ENCODE peak calls at places on chromosomes 7 and 10, in seven cellular contexts. P, T, C, J, Z, L and N are unnamed samples.

GRCh38 chr10:70544431-70545340 is 57.9 kb downstream of the PRF1 start:
- DNase-seq in C (no peak), T (no peak), P (no peak), L (no peak), Z (no peak), J (no peak), N (no peak)

GRCh38 chr10:29415876-29416275 is 127.0 kb downstream of the LYZL1 start:
- DNase-seq in L (no peak), J (no peak), Z (no peak), T (no peak), C (no peak), P (no peak), N (no peak)

GRCh38 chr10:50807851-50808776 is 68.4 kb downstream of the ASAH2B start:
- DNase-seq in P (no peak), C (no peak), L (no peak), Z (peak; percentile 9), J (no peak), T (no peak), N (peak; percentile 86)

GRCh38 chr10:70853031-70853430 is 35.3 kb downstream of the PCBD1 start:
- DNase-seq in J (no peak), T (no peak), P (no peak), Z (no peak), C (no peak), L (no peak), N (no peak)

GRCh38 chr10:14050598-14050997 is 280.1 kb downstream of the FRMD4A start:
- DNase-seq in Z (no peak), P (no peak), J (no peak), C (no peak), T (no peak), L (no peak), N (no peak)

GRCh38 chr10:77524300-77524711 is 113.3 kb downstream of the KCNMA1 start:
- DNase-seq in C (no peak), Z (peak; percentile 68), L (no peak), P (peak; percentile 74), J (no peak), T (no peak), N (peak; percentile 87)

GRCh38 chr7:20364815-20365214 is 34.1 kb downstream of the ITGB8 start:
- DNase-seq in Z (no peak), L (no peak), T (no peak), J (no peak), C (no peak), P (no peak), N (no peak)

GRCh38 chr7:30173058-30173897 is 38.5 kb downstream of the MTURN start:
- DNase-seq in J (no peak), C (peak; percentile 42), T (peak; percentile 97), Z (peak; percentile 82), P (peak; percentile 100), L (peak; percentile 93), N (peak; percentile 98)

GRCh38 chr7:154591544-154591943 is 411.4 kb downstream of the PAXIP1 start:
- DNase-seq in L (no peak), Z (no peak), T (peak; percentile 80), C (peak; percentile 2), P (peak; percentile 85), J (no peak), N (no peak)

GRCh38 chr10:31947144-31947926 is 18.7 kb upstream of the ARHGAP12 start:
- DNase-seq in C (no peak), P (peak; percentile 92), J (peak; percentile 23), Z (peak; percentile 94), T (peak; percentile 79), L (peak; percentile 34), N (peak; percentile 95)

GRCh38 chr10:102033787-102034186 is 22.2 kb downstream of the ARMH3 start:
- DNase-seq in L (no peak), Z (no peak), J (no peak), T (no peak), C (no peak), P (no peak), N (no peak)

GRCh38 chr7:140033779-140034363 is 28.9 kb downstream of the PARP12 start:
- DNase-seq in C (no peak), T (no peak), Z (peak; percentile 43), J (no peak), L (peak; percentile 32), P (no peak), N (peak; percentile 54)

GRCh38 chr7:118040562-118040961 is 143.4 kb upstream of the LSM8 start:
- DNase-seq in C (no peak), P (no peak), Z (no peak), T (no peak), L (no peak), J (no peak), N (no peak)